ENCODE peak calls at places on chromosome 1, in four cellular contexts. S is coronary artery, V is HepG2, W is Panc1. B is an unnamed sample.

GRCh38 chr1:247007511-247008405 is at the start of gene ZNF695:
- DNase-seq in S (peak), V (peak), W (peak), B (peak)

GRCh38 chr1:60990719-60991100 is 91.7 kb upstream of the NFIA start:
- DNase-seq in V (no peak), S (no peak), W (no peak), B (no peak)

GRCh38 chr1:180247580-180247979 is 17.5 kb downstream of the LHX4 start:
- DNase-seq in V (no peak), S (no peak), W (no peak), B (peak)

GRCh38 chr1:71049951-71050598 is 2.5 kb upstream of the PTGER3 start:
- DNase-seq in V (peak), W (peak), S (no peak), B (no peak)

GRCh38 chr1:145961425-145962156 is 2.8 kb downstream of the ANKRD34A start:
- DNase-seq in V (no peak), W (no peak), S (no peak), B (peak)

GRCh38 chr1:227946624-227947424 is 908 bp downstream of the WNT9A start:
- DNase-seq in S (peak), W (no peak), V (peak), B (peak)

GRCh38 chr1:30611741-30612309 is 111.6 kb downstream of the MATN1 start:
- DNase-seq in V (no peak), W (no peak), S (peak), B (peak)

GRCh38 chr1:78839704-78840277 is 166.7 kb downstream of the ADGRL4 start:
- DNase-seq in V (peak), S (no peak), W (peak), B (peak)

GRCh38 chr1:173269490-173270230 is 62.5 kb upstream of the TNFSF4 start:
- DNase-seq in S (no peak), W (no peak), V (no peak), B (no peak)

GRCh38 chr1:198880818-198881597 is 242.2 kb downstream of the PTPRC start:
- DNase-seq in S (no peak), V (peak), W (peak), B (no peak)

GRCh38 chr1:206566976-206567375 is 45.3 kb downstream of the EIF2D start:
- DNase-seq in V (no peak), S (no peak), W (no peak), B (no peak)

GRCh38 chr1:214740471-214740870 is 137.5 kb downstream of the CENPF start:
- DNase-seq in S (no peak), V (no peak), W (no peak), B (no peak)

GRCh38 chr1:97304366-97304765 is 582.8 kb downstream of the PTBP2 start:
- DNase-seq in S (no peak), V (no peak), W (no peak), B (no peak)

GRCh38 chr1:37875833-37876232 is 16.4 kb upstream of the MTF1 start:
- DNase-seq in S (no peak), W (no peak), V (no peak), B (no peak)

GRCh38 chr1:178945763-178946266 is 74.9 kb upstream of the ANGPTL1 start:
- DNase-seq in S (peak), W (no peak), V (no peak), B (peak)

GRCh38 chr1:201778279-201779023 is 50.5 kb upstream of the IPO9 start:
- DNase-seq in W (no peak), V (no peak), S (no peak), B (peak)

GRCh38 chr1:180916012-180916770 is 3.5 kb downstream of the KIAA1614 start:
- DNase-seq in W (no peak), V (no peak), S (no peak), B (no peak)

GRCh38 chr1:67257173-67257535 is 50.5 kb upstream of the IL12RB2 start:
- DNase-seq in W (no peak), S (no peak), V (no peak), B (no peak)

GRCh38 chr1:15168479-15168878 is 14.9 kb downstream of the TMEM51 start:
- DNase-seq in W (peak), V (no peak), S (no peak), B (no peak)

GRCh38 chr1:146020058-146020738 is 1.3 kb downstream of the HJV start:
- DNase-seq in V (peak), W (no peak), S (no peak), B (no peak)

GRCh38 chr1:155254714-155255242 is 505 bp downstream of the ENTREP3 start:
- DNase-seq in S (peak), W (no peak), V (no peak), B (peak)

GRCh38 chr1:170414989-170415733 is 116.8 kb upstream of the GORAB start:
- DNase-seq in W (no peak), S (no peak), V (no peak), B (no peak)

GRCh38 chr1:17232759-17233661 is 15.9 kb upstream of the PADI3 start:
- DNase-seq in S (no peak), W (peak), V (no peak), B (no peak)

GRCh38 chr1:43451701-43452532 is 1.8 kb downstream of the HYI start:
- DNase-seq in V (no peak), W (no peak), S (peak), B (no peak)

GRCh38 chr1:216447898-216448568 is 24.8 kb upstream of the USH2A start:
- DNase-seq in S (no peak), V (no peak), W (no peak), B (no peak)

DNA sequence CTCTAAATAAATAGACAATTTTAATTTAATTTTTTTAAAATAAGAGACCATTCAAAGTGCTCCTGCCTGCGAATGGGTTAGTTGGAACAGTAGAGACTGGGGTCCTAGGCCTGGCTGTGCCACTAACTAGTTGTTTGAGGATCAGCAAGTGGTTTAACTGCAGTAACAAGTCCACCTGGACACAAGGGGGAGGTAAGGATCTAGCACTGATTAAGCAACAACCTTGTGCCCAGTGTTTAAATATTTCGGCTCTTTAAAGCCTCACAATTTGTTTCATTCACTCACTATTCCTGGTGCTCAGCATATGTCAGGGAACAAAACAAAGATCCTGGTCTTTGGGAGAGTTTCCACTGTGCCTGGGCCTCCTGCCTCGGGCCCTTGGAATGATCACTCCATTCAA is 1.6 kb upstream of the AGT start:
- DNase-seq in S (no peak), V (peak), W (no peak), B (no peak)
- TF ChIP-seq CTCF in S (no peak), V (peak), W (no peak), B (no peak)

GRCh38 chr1:121522061-121522759 is 337.4 kb downstream of the SRGAP2C start:
- DNase-seq in W (no peak), V (peak), S (no peak), B (no peak)
- H3K27ac ChIP-seq in W (no peak), V (peak), S (no peak), B (no peak)

GRCh38 chr1:211928222-211928856 is 97.8 kb upstream of the LPGAT1 start:
- DNase-seq in W (no peak), V (peak), S (no peak), B (no peak)
- TF ChIP-seq CTCF in W (no peak), V (no peak), S (no peak), B (no peak)

GRCh38 chr1:183087001-183087400 is 63.8 kb downstream of the LAMC1 start:
- DNase-seq in W (no peak), V (no peak), S (no peak), B (no peak)
- H3K27ac ChIP-seq in W (no peak), V (peak), S (no peak), B (no peak)

DNA sequence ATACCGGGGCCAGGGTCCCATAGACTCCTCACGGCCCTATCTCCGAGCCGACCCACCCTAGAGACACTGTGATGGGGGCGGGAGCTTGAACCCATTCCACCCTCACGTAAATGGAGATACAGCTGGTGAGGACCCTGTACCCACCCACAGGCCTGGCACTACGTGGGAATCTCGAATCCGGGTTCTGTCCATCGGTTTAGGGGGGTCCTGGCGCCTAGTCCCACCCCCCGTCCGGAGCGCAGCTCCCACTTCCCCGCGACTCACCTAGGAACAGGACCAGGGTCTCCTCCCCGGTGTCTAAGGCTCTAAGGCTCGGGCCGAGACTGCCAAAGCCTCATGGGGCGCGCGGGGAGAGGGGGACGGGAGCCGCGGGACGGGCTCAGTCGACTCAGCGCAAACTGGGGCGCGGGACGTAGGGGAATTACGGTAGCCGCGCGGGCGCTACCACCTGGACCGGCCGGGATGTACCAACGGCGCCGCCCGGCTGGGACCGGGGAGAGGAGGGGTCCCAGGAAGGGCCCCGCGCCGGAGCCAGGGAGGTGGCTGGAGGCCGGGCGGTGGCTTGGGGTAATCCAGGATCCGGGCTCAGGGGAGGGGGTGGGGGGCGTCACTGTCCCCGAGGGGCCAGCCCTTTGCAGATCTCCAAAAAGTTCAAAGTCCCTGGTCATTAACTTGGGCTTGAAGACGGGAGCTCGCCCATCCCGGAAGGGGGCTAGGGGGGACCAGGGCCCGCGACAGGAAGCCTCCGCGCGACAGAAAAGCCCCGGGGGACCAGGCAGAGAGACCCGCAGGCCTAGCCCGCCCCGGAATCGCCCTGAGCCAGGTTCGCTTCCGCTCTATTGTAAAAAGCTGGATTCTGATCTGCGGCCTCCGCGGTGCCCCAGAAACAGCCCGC is 1.0 kb downstream of the PLEKHG5 start:
- DNase-seq in V (peak), S (no peak), W (no peak), B (no peak)
- TF ChIP-seq CTCF in V (no peak), S (peak), W (no peak), B (no peak)

DNA sequence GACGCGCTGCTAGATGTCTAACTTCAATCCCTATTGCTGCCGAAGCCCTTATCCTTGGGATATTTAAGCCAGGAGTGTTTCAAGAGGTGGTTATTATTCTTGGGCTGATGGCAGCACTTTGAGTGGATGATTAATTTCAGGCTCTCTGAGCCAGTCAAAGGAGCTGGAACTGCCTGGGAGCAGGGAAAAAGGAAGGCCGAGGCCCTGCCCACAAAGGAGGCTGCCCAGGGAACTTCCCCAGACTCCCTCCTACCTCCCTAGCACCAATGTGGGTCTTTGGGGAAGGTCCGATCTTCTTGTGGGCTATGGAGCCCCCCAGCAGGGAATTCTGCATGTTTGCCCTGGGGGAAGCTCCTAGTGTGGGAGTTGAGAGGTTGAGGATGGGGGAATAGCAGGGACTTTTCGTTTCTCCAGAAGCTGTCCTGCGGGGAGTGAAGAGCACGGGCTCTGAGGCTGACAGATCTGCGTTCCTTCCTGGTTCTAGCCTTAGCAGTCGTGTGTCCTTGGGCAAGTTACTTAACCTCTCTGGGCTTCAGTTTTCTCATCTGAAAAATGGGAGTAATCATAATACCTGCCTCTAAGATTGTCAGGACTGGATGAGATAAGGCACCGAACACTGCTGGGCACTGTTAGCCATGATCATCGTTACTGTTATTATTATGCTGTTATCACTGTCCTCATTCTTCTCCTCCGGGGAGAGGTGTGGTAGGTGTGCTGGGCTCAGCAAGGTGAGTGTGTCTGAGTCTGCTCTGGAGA is 6.3 kb downstream of the KCNQ4 start:
- DNase-seq in S (no peak), V (no peak), W (no peak), B (no peak)
- H3K27ac ChIP-seq in S (peak), V (no peak), W (no peak), B (peak)

GRCh38 chr1:185224132-185224531 is 67.2 kb downstream of the SWT1 start:
- DNase-seq in V (no peak), W (no peak), S (no peak), B (no peak)
- TF ChIP-seq CTCF in V (no peak), W (no peak), S (no peak), B (no peak)

B was measured in tibial artery.